ENCODE peak calls at places on chromosomes 2 and 18, in six cellular contexts. M, K, L, T, A and P are unnamed samples. For H3K4me1, the result is how much of the 10 kb centered on the place peaks cover.

GRCh38 chr2:209556354-209556961 is 132.6 kb downstream of the MAP2 start:
- DNase-seq in M (no peak), K (no peak), L (no peak), T (peak), A (peak), P (peak)

GRCh38 chr2:38975009-38975408 is 85.3 kb downstream of the ARHGEF33 start:
- DNase-seq in M (no peak), K (no peak), L (no peak), T (peak), A (no peak), P (no peak)

GRCh38 chr2:23630961-23631360 is 246.0 kb downstream of the KLHL29 start:
- DNase-seq in M (no peak), K (no peak), L (no peak), T (no peak), A (no peak), P (no peak)

GRCh38 chr18:79819951-79820351 is 22.2 kb downstream of the KCNG2 start:
- DNase-seq in M (no peak), K (no peak), L (peak), T (no peak), A (no peak), P (no peak)

GRCh38 chr2:73852020-73852419 is 23.3 kb downstream of the STAMBP start:
- DNase-seq in M (no peak), K (no peak), L (no peak), T (peak), A (peak), P (no peak)

GRCh38 chr2:113060396-113060795 is 1.4 kb downstream of the IL36RN start:
- DNase-seq in M (peak), K (no peak), L (no peak), T (no peak), A (no peak), P (no peak)

GRCh38 chr2:208356846-208357574 is 49.6 kb upstream of the PTH2R start:
- DNase-seq in M (no peak), K (no peak), L (no peak), T (peak), A (no peak), P (peak)

GRCh38 chr2:86704482-86704971 is 15.6 kb upstream of the RMND5A start:
- DNase-seq in M (peak), K (peak), L (no peak), T (peak), A (peak), P (no peak)

GRCh38 chr18:68725341-68725740 is 10.4 kb upstream of the TMX3 start:
- DNase-seq in M (no peak), K (no peak), L (no peak), T (no peak), A (no peak), P (no peak)

GRCh38 chr18:63071566-63072175 is 247.9 kb downstream of the BCL2 start:
- DNase-seq in M (no peak), K (no peak), L (no peak), T (no peak), A (peak), P (no peak)

GRCh38 chr2:23445450-23445868 is 60.5 kb downstream of the KLHL29 start:
- DNase-seq in M (no peak), K (no peak), L (no peak), T (peak), A (peak), P (no peak)

GRCh38 chr2:131039535-131039907 is 53.7 kb downstream of the FAM168B start:
- DNase-seq in M (no peak), K (no peak), L (no peak), T (no peak), A (no peak), P (no peak)

GRCh38 chr2:48174503-48174902 is 268.2 kb upstream of the FBXO11 start:
- DNase-seq in M (no peak), K (no peak), L (peak), T (no peak), A (no peak), P (no peak)

GRCh38 chr18:25134858-25135257 is 217.1 kb downstream of the ZNF521 start:
- DNase-seq in M (no peak), K (no peak), L (no peak), T (no peak), A (no peak), P (no peak)

GRCh38 chr18:50009772-50010171 is 185.2 kb downstream of the MYO5B start:
- DNase-seq in M (peak), K (peak), L (peak), T (peak), A (peak), P (peak)

GRCh38 chr2:143730155-143730949 is 601.1 kb downstream of the ARHGAP15 start:
- DNase-seq in M (no peak), K (no peak), L (no peak), T (no peak), A (peak), P (no peak)

GRCh38 chr18:77016936-77017335 is 115.6 kb downstream of the MBP start:
- DNase-seq in M (no peak), K (no peak), L (no peak), T (no peak), A (no peak), P (no peak)

GRCh38 chr2:88753833-88754584 is 62.5 kb downstream of the RPIA start:
- DNase-seq in M (no peak), K (no peak), L (no peak), T (peak), A (no peak), P (peak)

GRCh38 chr2:209368924-209369323 is 54.9 kb upstream of the MAP2 start:
- DNase-seq in M (peak), K (peak), L (peak), T (peak), A (peak), P (no peak)

GRCh38 chr2:54564439-54564838 is 108.3 kb downstream of the SPTBN1 start:
- DNase-seq in M (no peak), K (no peak), L (no peak), T (no peak), A (no peak), P (no peak)

GRCh38 chr2:54566896-54567295 is 110.8 kb downstream of the SPTBN1 start:
- DNase-seq in M (no peak), K (no peak), L (no peak), T (no peak), A (no peak), P (no peak)

GRCh38 chr2:54568876-54569298 is 112.8 kb downstream of the SPTBN1 start:
- DNase-seq in M (peak), K (no peak), L (no peak), T (no peak), A (no peak), P (no peak)

GRCh38 chr2:54561795-54562592 is 105.9 kb downstream of the SPTBN1 start:
- DNase-seq in M (no peak), K (no peak), L (no peak), T (no peak), A (no peak), P (no peak)

GRCh38 chr2:54565551-54565950 is 109.4 kb downstream of the SPTBN1 start:
- DNase-seq in M (no peak), K (no peak), L (no peak), T (no peak), A (no peak), P (no peak)
- H3K4me1 ChIP-seq in M (under half), K (half or more), L (under half), T (under half), A (under half), P (half or more)

GRCh38 chr2:135052042-135052876 is at the start of gene RAB3GAP1:
- DNase-seq in M (peak), K (peak), L (peak), T (peak), A (peak), P (peak)

GRCh38 chr2:135055182-135055786 is 3.2 kb downstream of the RAB3GAP1 start:
- DNase-seq in M (no peak), K (no peak), L (peak), T (peak), A (peak), P (no peak)

GRCh38 chr2:135059577-135059976 is 7.5 kb downstream of the RAB3GAP1 start:
- DNase-seq in M (no peak), K (no peak), L (no peak), T (no peak), A (no peak), P (no peak)

GRCh38 chr2:135052997-135053474 is 944 bp downstream of the RAB3GAP1 start:
- DNase-seq in M (no peak), K (no peak), L (no peak), T (no peak), A (no peak), P (peak)

DNA sequence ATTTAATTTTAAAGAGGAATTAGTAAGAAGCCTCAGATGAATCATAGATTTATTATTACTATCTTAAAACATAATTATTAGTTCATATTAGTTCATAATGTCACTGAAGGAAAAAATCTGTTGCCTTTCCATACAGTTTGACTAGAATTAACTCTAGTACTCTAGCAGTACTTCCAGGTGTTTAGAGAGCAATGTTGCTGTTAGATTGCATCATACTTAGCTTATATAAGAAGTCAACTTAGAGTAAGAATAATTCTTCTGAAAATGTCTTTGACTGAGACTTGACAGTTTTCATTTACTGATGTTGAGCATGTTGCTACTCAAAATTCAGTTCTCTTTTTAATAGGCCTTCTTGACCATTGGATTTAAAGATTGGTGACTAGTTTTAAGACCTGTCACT is 4.7 kb downstream of the RAB3GAP1 start:
- DNase-seq in M (no peak), K (no peak), L (no peak), T (peak), A (no peak), P (peak)
- H3K4me1 ChIP-seq in M (under half), K (under half), L (under half), T (under half), A (under half), P (under half)

DNA sequence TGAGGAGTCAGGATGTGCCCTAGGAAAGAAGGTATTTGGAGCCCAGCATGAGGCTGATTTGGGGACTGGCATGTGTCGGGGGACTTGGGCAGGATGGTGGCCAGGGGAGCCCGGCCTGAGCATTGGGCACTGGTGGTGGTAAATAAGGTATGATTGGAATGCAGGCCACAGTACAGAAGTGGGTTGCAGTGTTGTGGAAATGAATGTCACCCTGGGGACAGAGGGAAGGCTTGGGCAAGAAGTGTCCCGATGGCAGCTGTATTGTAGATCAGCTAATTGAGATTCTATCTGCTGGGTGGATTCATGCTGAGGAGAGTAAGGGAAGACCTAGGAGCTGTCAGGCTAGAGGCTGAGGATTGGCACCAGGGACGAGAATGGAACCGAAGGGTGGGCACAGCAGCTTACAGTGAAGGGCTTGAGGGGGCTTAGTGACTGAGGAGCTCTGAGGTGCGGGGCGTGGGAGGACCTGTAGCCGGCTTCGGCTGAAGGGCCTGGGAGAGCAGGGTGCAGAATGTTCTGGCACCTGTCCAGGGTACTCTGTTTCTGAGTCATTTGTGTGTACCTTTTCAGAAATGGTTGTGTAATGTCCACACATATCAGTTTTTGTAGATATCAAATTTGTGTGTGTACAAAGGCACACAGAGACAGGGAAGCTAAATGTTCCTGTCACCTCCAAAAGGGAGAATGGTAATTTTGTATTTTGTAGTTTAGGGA is 170.2 kb downstream of the PRKCE start:
- DNase-seq in M (peak), K (peak), L (peak), T (peak), A (peak), P (no peak)
- H3K4me1 ChIP-seq in M (under half), K (under half), L (half or more), T (under half), A (under half), P (under half)

DNA sequence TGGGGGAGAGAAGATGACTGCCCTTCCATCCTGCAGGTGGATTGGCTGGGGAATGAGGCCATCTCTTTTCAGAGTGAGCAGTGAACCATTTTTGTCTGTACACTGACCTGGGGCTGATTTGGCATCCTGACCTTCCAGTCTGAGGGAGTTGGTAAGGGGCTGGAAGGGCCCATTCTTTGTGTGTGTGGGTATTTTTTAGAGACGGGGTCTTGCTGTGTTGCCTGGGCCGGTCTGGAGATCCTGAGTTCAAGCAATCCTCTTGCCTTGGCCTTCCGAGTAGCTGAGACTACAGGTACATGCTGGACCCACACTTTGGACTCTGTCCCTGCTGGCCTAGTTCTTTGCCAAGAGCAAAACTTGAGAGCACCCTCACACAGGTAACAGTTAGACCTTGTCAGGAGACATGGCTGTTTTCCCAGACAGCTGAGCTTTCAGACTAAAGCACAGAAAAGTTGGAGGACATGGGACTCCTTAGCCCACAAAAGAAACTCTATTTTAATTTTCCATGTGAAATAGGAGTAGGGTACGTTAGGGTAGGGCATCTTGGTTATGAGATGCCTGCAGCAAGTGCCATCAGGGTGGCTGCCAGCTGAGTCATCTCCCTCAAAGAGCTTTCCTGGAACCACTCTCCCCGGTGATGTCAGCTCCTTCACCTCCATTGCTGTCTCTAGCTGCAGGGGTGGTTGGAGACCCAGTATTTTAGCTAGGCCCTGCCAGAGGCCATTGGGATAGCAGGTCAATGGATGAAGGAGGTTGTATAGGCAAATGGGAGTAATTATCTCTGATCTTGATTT is 60.7 kb downstream of the DGKD start:
- DNase-seq in M (peak), K (no peak), L (peak), T (peak), A (peak), P (no peak)
- H3K4me1 ChIP-seq in M (under half), K (under half), L (under half), T (under half), A (half or more), P (under half)

GRCh38 chr2:28752608-28752984 is 966 bp downstream of the PPP1CB start:
- DNase-seq in M (no peak), K (no peak), L (no peak), T (no peak), A (no peak), P (no peak)

GRCh38 chr2:28751102-28751955 is at the start of gene PPP1CB:
- DNase-seq in M (peak), K (peak), L (peak), T (peak), A (peak), P (peak)

GRCh38 chr2:28754321-28754720 is 2.7 kb downstream of the PPP1CB start:
- DNase-seq in M (no peak), K (no peak), L (no peak), T (peak), A (peak), P (no peak)

GRCh38 chr2:28751956-28752607 is 452 bp downstream of the PPP1CB start:
- DNase-seq in M (peak), K (no peak), L (no peak), T (no peak), A (no peak), P (no peak)

GRCh38 chr2:28753043-28753683 is 1.5 kb downstream of the PPP1CB start:
- DNase-seq in M (peak), K (peak), L (peak), T (peak), A (peak), P (peak)
- H3K4me1 ChIP-seq in M (under half), K (half or more), L (half or more), T (under half), A (under half), P (under half)

GRCh38 chr2:85307527-85307897 is 20.3 kb downstream of the TGOLN2 start:
- DNase-seq in M (peak), K (no peak), L (no peak), T (no peak), A (no peak), P (no peak)
- H3K4me1 ChIP-seq in M (under half), K (under half), L (under half), T (under half), A (under half), P (under half)

DNA sequence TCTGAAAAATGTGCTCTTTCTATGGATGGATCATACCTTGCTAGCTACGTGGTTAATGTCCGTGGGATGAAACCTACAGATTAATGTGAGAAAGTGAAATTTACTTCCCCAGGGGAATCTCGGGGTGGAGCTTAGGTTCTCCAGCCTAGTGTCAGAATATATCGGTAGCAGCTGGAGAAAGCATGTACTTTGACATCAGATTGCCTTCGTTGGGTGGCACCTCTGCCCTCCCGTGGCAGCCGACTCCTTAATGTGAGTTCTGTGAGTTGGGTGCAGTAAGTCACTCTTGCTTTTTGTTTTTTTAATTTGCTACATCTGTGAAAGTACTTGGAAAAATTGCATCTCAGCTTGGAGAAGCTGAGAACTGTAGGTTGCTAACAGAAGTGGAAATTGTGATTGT is 3.5 kb downstream of the KLF11 start:
- DNase-seq in M (no peak), K (no peak), L (no peak), T (no peak), A (no peak), P (no peak)
- H3K4me1 ChIP-seq in M (under half), K (half or more), L (under half), T (under half), A (under half), P (under half)

GRCh38 chr18:12376718-12377555 is at the start of gene AFG3L2:
- DNase-seq in M (peak), K (peak), L (peak), T (peak), A (peak), P (peak)
- H3K4me1 ChIP-seq in M (under half), K (under half), L (under half), T (under half), A (under half), P (under half)

DNA sequence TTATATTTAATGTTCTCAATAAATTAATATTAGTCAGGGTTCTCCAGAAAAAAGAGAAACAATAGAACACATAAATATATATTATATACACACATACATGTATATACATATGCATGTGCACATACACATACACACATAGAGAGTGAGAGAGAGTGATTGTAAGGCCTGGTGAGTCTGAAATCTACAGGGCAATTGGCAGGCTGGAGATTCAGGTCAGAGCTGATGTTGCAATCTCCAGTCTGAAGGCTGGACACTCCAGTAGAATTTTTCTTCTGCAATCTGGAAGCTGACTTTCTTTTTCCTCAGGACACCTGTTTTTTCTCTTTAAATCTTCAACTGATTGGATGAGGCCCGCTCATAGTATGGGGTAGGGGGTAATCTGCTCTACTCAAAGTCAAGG is 3.2 kb downstream of the TMEM182 start:
- DNase-seq in M (no peak), K (no peak), L (no peak), T (no peak), A (no peak), P (no peak)
- H3K4me1 ChIP-seq in M (under half), K (under half), L (under half), T (under half), A (under half), P (under half)

DNA sequence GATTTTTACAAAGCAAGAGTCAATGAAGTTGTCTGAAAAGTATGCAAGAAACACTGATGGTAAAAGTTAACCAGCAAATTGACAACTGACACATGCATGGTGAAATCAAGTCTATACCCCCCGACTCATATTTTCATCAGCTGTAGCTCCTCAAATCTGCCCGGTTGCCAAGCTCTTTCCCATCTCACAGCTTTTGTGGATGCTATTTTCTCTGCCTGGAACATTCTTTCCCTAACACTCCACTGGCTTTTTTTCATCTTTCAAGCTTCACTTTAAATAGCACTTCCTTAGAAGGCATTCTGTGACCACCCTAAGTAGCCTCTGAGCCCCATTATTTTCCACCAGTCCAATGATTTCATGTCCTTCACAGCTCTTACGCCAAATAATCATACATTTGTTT is 18.1 kb downstream of the NBAS start:
- DNase-seq in M (no peak), K (no peak), L (no peak), T (no peak), A (no peak), P (no peak)
- H3K4me1 ChIP-seq in M (under half), K (under half), L (under half), T (under half), A (under half), P (under half)